ENCODE peak calls at places on chromosomes 5 and 9, in eight cellular contexts. M, J, Z, D, W, X, F and Y are unnamed samples.

GRCh38 chr5:173864126-173865075 is 23.7 kb upstream of the CPEB4 start:
- DNase-seq in M (no peak), J (no peak), Z (no peak), D (no peak), W (no peak), X (no peak), F (no peak), Y (no peak)

GRCh38 chr5:124839371-124839998 is 93.0 kb upstream of the ZNF608 start:
- DNase-seq in M (peak), J (peak), Z (no peak), D (no peak), W (no peak), X (no peak), F (peak), Y (no peak)

GRCh38 chr9:130201399-130201873 is 29.2 kb downstream of the NCS1 start:
- DNase-seq in M (no peak), J (no peak), Z (no peak), D (no peak), W (no peak), X (peak), F (no peak), Y (no peak)

GRCh38 chr9:23821400-23822181 is 4.4 kb downstream of the ELAVL2 start:
- DNase-seq in M (no peak), J (no peak), Z (peak), D (peak), W (no peak), X (peak), F (no peak), Y (no peak)

GRCh38 chr5:137575847-137576246 is 76.7 kb upstream of the SPOCK1 start:
- DNase-seq in M (peak), J (peak), Z (no peak), D (no peak), W (no peak), X (peak), F (peak), Y (peak)

GRCh38 chr5:88826959-88827585 is 55.9 kb downstream of the MEF2C start:
- DNase-seq in M (peak), J (peak), Z (no peak), D (peak), W (no peak), X (no peak), F (peak), Y (peak)

GRCh38 chr9:90830051-90830450 is 28.4 kb downstream of the SYK start:
- DNase-seq in M (no peak), J (no peak), Z (no peak), D (no peak), W (no peak), X (no peak), F (no peak), Y (no peak)

GRCh38 chr5:138276402-138277054 is 2.1 kb upstream of the GFRA3 start:
- DNase-seq in M (no peak), J (no peak), Z (no peak), D (peak), W (no peak), X (no peak), F (no peak), Y (no peak)

GRCh38 chr5:135340568-135340967 is 58.5 kb downstream of the MACROH2A1 start:
- DNase-seq in M (no peak), J (no peak), Z (no peak), D (no peak), W (no peak), X (no peak), F (no peak), Y (no peak)

GRCh38 chr5:59115345-59115744 is 532.5 kb downstream of the RAB3C start:
- DNase-seq in M (peak), J (peak), Z (no peak), D (no peak), W (no peak), X (peak), F (peak), Y (peak)

GRCh38 chr5:73104326-73104725 is 16.0 kb upstream of the TMEM171 start:
- DNase-seq in M (no peak), J (no peak), Z (no peak), D (no peak), W (no peak), X (no peak), F (no peak), Y (no peak)

GRCh38 chr5:134833340-134834032 is 12.3 kb upstream of the C5orf24 start:
- DNase-seq in M (no peak), J (peak), Z (no peak), D (no peak), W (no peak), X (no peak), F (peak), Y (peak)

GRCh38 chr9:107727113-107727780 is 237.7 kb upstream of the KLF4 start:
- DNase-seq in M (peak), J (peak), Z (no peak), D (no peak), W (no peak), X (no peak), F (peak), Y (peak)

GRCh38 chr9:114140850-114141249 is 14.5 kb upstream of the COL27A1 start:
- DNase-seq in M (no peak), J (no peak), Z (no peak), D (no peak), W (no peak), X (no peak), F (no peak), Y (no peak)

GRCh38 chr5:71782771-71783770 is 64.0 kb downstream of the CARTPT start:
- DNase-seq in M (peak), J (peak), Z (peak), D (peak), W (peak), X (peak), F (peak), Y (peak)

GRCh38 chr9:92974161-92974661 is 26.9 kb downstream of the FGD3 start:
- DNase-seq in M (no peak), J (no peak), Z (no peak), D (no peak), W (no peak), X (peak), F (no peak), Y (no peak)

GRCh38 chr5:80780761-80781285 is 126.0 kb upstream of the DHFR start:
- DNase-seq in M (no peak), J (no peak), Z (no peak), D (no peak), W (no peak), X (no peak), F (no peak), Y (no peak)

GRCh38 chr5:57277085-57277484 is 103.2 kb downstream of the GPBP1 start:
- DNase-seq in M (peak), J (peak), Z (no peak), D (peak), W (no peak), X (peak), F (peak), Y (peak)
- TF ChIP-seq CTCF in M (peak), J (peak), Z (no peak), D (peak), W (no peak), X (peak), F (peak), Y (peak)

GRCh38 chr9:136093995-136094881 is 851 bp downstream of the NACC2 start:
- DNase-seq in M (peak), J (peak), Z (peak), D (no peak), W (peak), X (peak), F (peak), Y (peak)

GRCh38 chr9:136092353-136092650 is 2.8 kb downstream of the NACC2 start:
- DNase-seq in M (no peak), J (no peak), Z (peak), D (no peak), W (no peak), X (no peak), F (no peak), Y (no peak)

GRCh38 chr9:136091582-136092352 is 3.3 kb downstream of the NACC2 start:
- DNase-seq in M (peak), J (no peak), Z (peak), D (no peak), W (no peak), X (no peak), F (no peak), Y (no peak)

GRCh38 chr9:136093331-136093986 is 1.6 kb downstream of the NACC2 start:
- DNase-seq in M (peak), J (no peak), Z (peak), D (no peak), W (no peak), X (no peak), F (no peak), Y (no peak)

GRCh38 chr9:136092741-136093140 is 2.3 kb downstream of the NACC2 start:
- DNase-seq in M (no peak), J (no peak), Z (peak), D (no peak), W (no peak), X (no peak), F (no peak), Y (no peak)
- TF ChIP-seq CTCF in M (no peak), J (no peak), Z (no peak), D (no peak), W (no peak), X (no peak), F (no peak), Y (no peak)

GRCh38 chr5:131151216-131151615 is 13.8 kb downstream of the HINT1 start:
- DNase-seq in M (no peak), J (no peak), Z (no peak), D (no peak), W (no peak), X (no peak), F (no peak), Y (no peak)

GRCh38 chr5:131150408-131150807 is 14.6 kb downstream of the HINT1 start:
- DNase-seq in M (no peak), J (no peak), Z (no peak), D (no peak), W (no peak), X (no peak), F (no peak), Y (no peak)

GRCh38 chr5:131160134-131160533 is 4.9 kb downstream of the HINT1 start:
- DNase-seq in M (no peak), J (no peak), Z (no peak), D (no peak), W (no peak), X (no peak), F (no peak), Y (no peak)

GRCh38 chr5:131156971-131157370 is 8.1 kb downstream of the HINT1 start:
- DNase-seq in M (no peak), J (no peak), Z (no peak), D (no peak), W (no peak), X (no peak), F (no peak), Y (no peak)

GRCh38 chr5:131156385-131156784 is 8.7 kb downstream of the HINT1 start:
- DNase-seq in M (no peak), J (no peak), Z (no peak), D (no peak), W (no peak), X (no peak), F (no peak), Y (no peak)
- TF ChIP-seq CTCF in M (no peak), J (no peak), Z (no peak), D (no peak), W (no peak), X (no peak), F (no peak), Y (no peak)

DNA sequence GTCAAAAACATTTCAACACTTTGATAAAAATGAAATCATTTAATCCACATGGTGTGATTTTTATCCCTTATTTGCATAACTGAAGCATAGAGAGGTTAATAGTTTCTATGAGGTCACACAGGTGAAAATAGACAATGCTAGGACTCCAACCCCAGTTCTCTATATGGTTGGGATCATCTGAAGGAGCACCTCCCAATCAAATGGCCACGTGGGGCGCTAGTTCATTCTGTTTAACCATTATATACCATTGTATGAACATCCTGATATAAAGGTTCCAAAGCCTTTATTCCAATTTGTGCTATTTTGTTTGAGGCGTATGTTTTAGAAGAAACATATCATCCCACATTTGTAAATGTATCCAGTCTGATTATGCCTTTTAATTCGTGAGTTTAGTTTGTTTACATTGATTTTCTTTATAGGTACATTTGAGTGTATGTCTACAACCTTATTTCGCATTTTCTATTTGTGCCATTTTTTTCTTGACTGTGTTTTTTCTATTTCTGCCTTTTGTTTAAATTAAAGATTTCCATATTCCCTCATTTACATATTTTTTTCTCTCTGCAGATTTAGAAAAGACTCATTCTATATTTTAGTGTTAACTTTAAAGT is 1092.0 kb downstream of the MAT2B start:
- DNase-seq in M (no peak), J (no peak), Z (no peak), D (peak), W (no peak), X (peak), F (no peak), Y (no peak)
- TF ChIP-seq CTCF in M (no peak), J (no peak), Z (no peak), D (peak), W (no peak), X (peak), F (peak), Y (peak)

GRCh38 chr9:89311346-89312153 is 555 bp downstream of the CKS2 start:
- DNase-seq in M (no peak), J (no peak), Z (no peak), D (no peak), W (peak), X (peak), F (no peak), Y (no peak)
- TF ChIP-seq CTCF in M (no peak), J (no peak), Z (no peak), D (no peak), W (no peak), X (no peak), F (no peak), Y (no peak)

DNA sequence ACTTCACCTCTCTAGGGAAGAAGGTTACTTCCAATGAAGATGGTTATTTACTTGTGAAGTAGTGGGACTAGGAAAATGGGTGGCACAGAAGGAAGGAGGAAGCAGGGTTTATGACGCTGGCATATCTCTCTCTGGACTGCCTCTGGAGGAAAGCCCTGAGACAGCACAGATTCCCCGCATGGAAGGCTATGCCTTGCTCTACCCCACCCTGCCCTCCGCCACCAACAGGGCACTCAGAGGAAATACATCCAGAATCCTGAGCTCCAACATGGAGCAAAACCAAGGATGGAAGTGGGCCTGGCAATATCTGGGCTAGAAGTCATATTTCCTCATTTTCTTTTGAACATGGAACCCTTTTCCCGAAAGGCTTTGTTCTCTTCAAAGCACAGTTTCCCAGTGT is 346.9 kb downstream of the ZSWIM6 start:
- DNase-seq in M (no peak), J (no peak), Z (no peak), D (peak), W (no peak), X (no peak), F (no peak), Y (no peak)
- TF ChIP-seq CTCF in M (no peak), J (no peak), Z (no peak), D (peak), W (no peak), X (no peak), F (no peak), Y (no peak)

GRCh38 chr5:107383414-107383813 is 287.3 kb downstream of the EFNA5 start:
- DNase-seq in M (peak), J (no peak), Z (no peak), D (no peak), W (no peak), X (peak), F (no peak), Y (no peak)

GRCh38 chr5:107378218-107378899 is 292.4 kb downstream of the EFNA5 start:
- DNase-seq in M (peak), J (no peak), Z (no peak), D (no peak), W (no peak), X (no peak), F (peak), Y (no peak)

GRCh38 chr5:107384256-107384655 is 286.5 kb downstream of the EFNA5 start:
- DNase-seq in M (no peak), J (no peak), Z (no peak), D (no peak), W (no peak), X (no peak), F (no peak), Y (no peak)

GRCh38 chr5:107380654-107381053 is 290.1 kb downstream of the EFNA5 start:
- DNase-seq in M (no peak), J (no peak), Z (no peak), D (no peak), W (no peak), X (no peak), F (no peak), Y (no peak)

DNA sequence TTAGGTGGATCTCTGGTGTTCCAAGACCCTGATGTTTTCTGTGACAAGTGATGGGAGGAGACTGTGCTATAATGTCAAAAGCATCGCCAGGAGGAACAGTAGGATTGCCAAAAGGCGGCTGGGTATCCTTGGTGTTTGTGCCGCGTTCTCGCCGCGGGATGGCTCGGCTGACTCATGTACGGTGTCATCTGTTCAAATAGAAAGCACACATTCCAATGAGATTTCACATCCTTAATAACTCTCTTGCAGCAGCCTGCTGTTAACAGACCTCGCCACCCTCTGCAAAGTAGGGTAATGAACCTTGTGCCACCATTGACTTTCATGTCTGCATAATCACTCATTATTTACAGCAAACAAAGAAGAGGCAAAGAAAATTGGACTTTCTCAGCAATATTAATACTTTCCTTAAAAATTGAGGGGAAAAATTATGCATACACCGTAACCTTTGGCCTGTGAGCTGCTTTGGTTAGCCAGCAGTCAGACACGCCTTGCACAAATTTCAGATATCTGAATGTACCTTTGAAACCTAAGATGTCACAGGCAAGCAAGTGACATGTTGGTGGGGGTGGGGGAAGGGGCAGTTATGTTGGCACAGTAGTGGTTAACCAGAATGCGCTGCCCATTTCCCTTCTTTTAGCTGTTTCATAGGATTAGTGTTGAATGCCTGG is 289.4 kb downstream of the EFNA5 start:
- DNase-seq in M (peak), J (peak), Z (peak), D (no peak), W (no peak), X (peak), F (peak), Y (peak)
- TF ChIP-seq CTCF in M (no peak), J (no peak), Z (no peak), D (no peak), W (no peak), X (no peak), F (no peak), Y (no peak)

DNA sequence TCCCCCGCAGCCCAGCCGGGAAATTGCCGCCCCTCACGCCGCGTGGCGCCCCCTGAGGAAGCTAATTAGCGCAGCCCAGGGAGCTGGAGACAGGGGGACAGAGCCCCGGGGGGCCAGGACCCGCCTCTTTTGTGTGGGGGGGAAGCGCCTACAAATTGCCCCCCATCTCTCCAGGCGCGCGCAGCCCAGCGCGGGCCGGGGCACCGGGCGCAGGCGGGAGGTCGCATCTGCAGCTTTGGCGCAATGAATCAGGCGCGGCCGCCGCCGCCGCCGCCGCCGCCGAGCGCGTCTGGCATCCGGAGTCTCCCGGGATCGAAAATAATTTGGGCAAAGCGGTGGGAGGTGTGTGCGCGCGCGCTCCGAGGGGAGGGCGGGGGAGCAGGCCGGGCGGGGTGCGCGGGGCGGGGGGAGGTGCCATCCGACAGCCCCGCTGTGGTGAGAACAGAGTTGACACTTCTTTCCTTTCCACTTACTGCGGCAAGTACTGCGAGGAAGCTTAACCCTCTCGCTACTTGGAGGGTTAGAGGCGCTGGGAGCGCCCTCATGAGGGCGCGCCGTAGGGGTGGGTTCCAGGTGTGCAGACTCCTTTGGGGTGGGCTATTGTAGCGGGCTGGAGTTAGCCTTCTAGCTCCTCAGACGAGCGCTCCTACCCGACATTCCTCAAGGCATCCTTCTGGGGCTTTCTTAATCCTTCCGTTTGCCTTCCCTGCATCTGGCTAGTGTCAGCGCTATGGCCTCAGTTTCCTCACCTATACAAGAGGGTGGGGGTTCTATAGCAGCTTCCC is 63.1 kb downstream of the CXXC5 start:
- DNase-seq in M (peak), J (no peak), Z (peak), D (peak), W (no peak), X (peak), F (no peak), Y (no peak)
- TF ChIP-seq CTCF in M (peak), J (peak), Z (peak), D (peak), W (no peak), X (no peak), F (no peak), Y (peak)

DNA sequence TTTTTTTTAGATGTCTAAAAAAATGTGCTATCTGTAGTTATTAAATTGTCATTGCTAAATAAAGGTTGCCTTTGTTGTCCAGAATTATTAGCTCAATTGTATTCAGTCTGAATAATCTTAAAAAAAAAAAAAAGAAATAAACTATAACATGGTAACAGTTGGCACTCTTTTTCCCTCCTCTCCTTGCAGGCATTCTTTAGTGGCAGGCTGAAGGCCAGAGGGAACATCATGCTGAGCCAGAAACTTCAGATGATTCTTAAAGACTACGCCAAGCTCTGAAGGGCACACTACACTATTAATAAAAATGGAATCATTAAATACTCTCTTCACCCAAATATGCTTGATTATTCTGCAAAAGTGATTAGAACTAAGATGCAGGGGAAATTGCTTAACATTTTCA is 87.6 kb upstream of the FAM170A start:
- DNase-seq in M (no peak), J (no peak), Z (no peak), D (no peak), W (no peak), X (no peak), F (no peak), Y (no peak)
- TF ChIP-seq CTCF in M (no peak), J (no peak), Z (no peak), D (no peak), W (no peak), X (no peak), F (no peak), Y (no peak)